ENCODE peak calls at places on chromosomes 7 and 10, in five cellular contexts. D is esophagus squamous epithelium, Z is left lung, A is hepatocyte, G is dorsolateral prefrontal cortex. N is an unnamed sample.

GRCh38 chr7:135249901-135250300 is 16.3 kb downstream of the STRA8 start:
- DNase-seq in G (no peak), A (no peak), Z (no peak), D (no peak), N (no peak)

GRCh38 chr7:11130012-11130411 is 156.3 kb downstream of the PHF14 start:
- DNase-seq in G (no peak), A (no peak), Z (no peak), D (no peak), N (no peak)

GRCh38 chr7:139358541-139359365 is 941 bp upstream of the LUC7L2 start:
- DNase-seq in G (no peak), A (peak), D (peak), Z (no peak), N (no peak)

GRCh38 chr10:15609291-15609690 is 110.4 kb downstream of the ITGA8 start:
- DNase-seq in A (no peak), G (no peak), Z (no peak), D (no peak), N (no peak)

GRCh38 chr7:131774419-131775220 is 218.2 kb upstream of the PODXL start:
- DNase-seq in D (no peak), Z (no peak), A (no peak), G (no peak), N (no peak)

GRCh38 chr10:59880019-59880717 is 26.2 kb downstream of the CCDC6 start:
- DNase-seq in A (no peak), G (no peak), Z (no peak), D (no peak), N (no peak)

GRCh38 chr7:12725575-12726316 is 38.3 kb downstream of the ARL4A start:
- DNase-seq in Z (no peak), A (no peak), D (no peak), G (no peak), N (no peak)

GRCh38 chr10:96636546-96636945 is 49.7 kb upstream of the TM9SF3 start:
- DNase-seq in G (no peak), D (no peak), Z (no peak), A (peak), N (no peak)

GRCh38 chr10:128868481-128868880 is 598.6 kb upstream of the MGMT start:
- DNase-seq in Z (no peak), A (no peak), D (no peak), G (no peak), N (no peak)

GRCh38 chr7:92639213-92639896 is 49.2 kb upstream of the FAM133B start:
- DNase-seq in G (no peak), Z (no peak), A (no peak), D (no peak), N (no peak)

GRCh38 chr10:11901036-11901301 is 77.8 kb downstream of the PROSER2 start:
- DNase-seq in D (no peak), Z (no peak), G (no peak), A (no peak), N (no peak)

GRCh38 chr7:91194841-91195240 is 69.4 kb upstream of the FZD1 start:
- DNase-seq in Z (no peak), G (no peak), D (no peak), A (no peak), N (no peak)

GRCh38 chr7:104156842-104157277 is 51.0 kb downstream of the ORC5 start:
- DNase-seq in G (no peak), A (peak), Z (no peak), D (no peak), N (no peak)

DNA sequence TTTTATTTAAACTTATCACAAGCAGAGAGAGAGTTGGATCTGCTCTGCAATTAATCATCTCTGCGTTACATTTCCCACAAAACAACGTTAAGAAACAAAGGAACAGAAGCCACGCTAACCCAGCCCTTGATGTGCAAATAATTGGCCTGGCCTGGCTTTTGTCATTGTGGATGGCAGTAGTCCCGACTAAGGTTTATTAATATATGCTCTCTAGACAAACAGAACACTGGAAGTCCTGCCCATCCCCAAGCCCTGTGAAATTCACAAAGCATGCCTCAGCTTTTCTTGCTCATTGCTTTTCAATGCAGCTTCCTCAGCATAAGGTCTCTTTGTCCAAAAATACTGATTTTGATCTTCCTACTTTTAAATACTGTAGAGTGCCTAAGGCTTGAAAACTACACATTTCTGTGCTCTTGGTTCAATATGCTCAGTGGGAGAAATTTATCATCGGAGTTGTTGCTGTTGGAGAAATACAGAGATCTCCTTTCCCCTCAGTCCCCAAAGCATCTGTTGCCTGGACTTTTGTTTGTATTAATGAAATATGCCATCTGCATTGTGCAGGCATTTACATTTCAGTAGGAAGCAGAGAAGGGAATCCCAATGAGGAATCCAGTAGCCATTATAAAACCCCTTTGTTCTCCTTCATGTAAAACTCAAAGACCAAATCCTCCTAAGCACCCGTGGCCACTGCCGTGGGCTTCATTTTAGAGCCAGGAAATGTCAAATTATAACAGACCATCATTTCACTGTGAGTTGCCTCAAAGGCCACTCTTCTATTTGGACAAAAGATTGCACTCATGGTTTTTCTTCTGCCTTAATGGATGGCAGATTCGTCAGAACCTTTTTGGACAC is 61.1 kb downstream of the SORCS1 start:
- DNase-seq in Z (no peak), G (no peak), A (no peak), D (no peak), N (no peak)
- H3K4me3 ChIP-seq in Z (no peak), G (no peak), A (no peak), D (no peak), N (no peak)

DNA sequence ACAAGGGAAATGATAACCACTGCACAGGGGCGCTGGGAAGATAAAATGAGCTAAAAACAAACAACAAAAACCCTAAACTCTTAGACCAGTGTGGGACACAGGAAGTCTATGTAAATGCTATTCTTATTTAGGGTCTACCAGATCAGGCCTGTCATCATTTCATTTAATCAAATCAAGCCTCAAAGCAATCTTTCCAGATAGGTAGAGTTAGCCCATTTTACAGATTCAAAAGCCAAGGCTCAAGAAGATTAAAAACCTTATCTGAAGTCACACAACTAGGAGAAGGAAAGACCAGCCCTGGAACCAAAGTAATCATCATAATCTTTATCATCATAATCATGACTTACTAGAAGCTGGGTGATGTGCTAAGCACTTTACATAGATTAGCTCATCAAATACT is 4.7 kb downstream of the NOD1 start:
- DNase-seq in Z (no peak), G (no peak), A (no peak), D (no peak), N (no peak)
- TF ChIP-seq CTCF in Z (no peak), G (no peak), A (no peak), D (no peak), N (no peak)

GRCh38 chr10:86753638-86754434 is 2.6 kb upstream of the BMPR1A start:
- DNase-seq in G (no peak), D (no peak), A (peak), Z (no peak), N (no peak)
- H3K27ac ChIP-seq in G (no peak), D (peak), A (peak), Z (no peak), N (peak)

GRCh38 chr7:70091362-70091761 is 493.1 kb downstream of the AUTS2 start:
- DNase-seq in Z (no peak), G (no peak), D (no peak), A (no peak), N (no peak)

GRCh38 chr7:70097639-70098038 is 499.4 kb downstream of the AUTS2 start:
- DNase-seq in A (no peak), D (no peak), G (no peak), Z (no peak), N (no peak)

GRCh38 chr7:70093496-70093895 is 495.2 kb downstream of the AUTS2 start:
- DNase-seq in G (no peak), Z (no peak), A (peak), D (no peak), N (no peak)

GRCh38 chr7:70098133-70098561 is 499.9 kb downstream of the AUTS2 start:
- DNase-seq in G (no peak), Z (no peak), D (no peak), A (no peak), N (no peak)

GRCh38 chr7:70092314-70093303 is 494.3 kb downstream of the AUTS2 start:
- DNase-seq in A (peak), G (no peak), D (no peak), Z (no peak), N (no peak)
- H3K4me3 ChIP-seq in A (no peak), G (peak), D (no peak), Z (no peak), N (no peak)

DNA sequence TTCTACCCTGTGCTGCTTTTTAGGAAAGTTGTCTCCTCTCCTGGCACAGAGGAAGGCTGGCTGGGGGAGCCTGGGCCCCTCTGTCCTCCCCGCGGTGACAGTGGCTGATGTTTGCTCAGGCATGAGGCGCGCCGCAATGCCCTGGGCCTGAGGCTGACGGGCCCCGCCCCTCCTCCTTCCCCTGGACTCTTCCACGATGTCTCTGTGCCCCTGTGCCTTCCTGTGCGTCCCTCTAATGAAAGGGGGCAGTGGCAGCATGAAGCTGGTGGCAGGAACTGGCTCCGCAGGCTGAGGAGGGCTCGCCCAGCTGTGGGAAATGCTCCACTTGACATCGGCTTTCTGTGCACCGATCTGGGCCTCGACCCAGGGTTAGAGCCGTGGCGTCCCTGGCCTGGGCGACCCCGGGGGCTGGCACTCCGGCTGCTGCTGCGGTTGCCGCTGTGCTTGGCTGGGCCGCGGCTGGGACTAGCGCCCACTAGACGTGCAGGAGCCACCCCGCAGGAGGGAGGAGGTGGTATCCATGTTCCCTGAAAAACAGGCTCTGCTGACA is 67.9 kb downstream of the ZNF680 start:
- DNase-seq in A (no peak), G (peak), D (no peak), Z (peak), N (no peak)
- TF ChIP-seq CTCF in A (no peak), G (no peak), D (no peak), Z (no peak), N (no peak)

GRCh38 chr7:102156867-102157266 is 129.8 kb upstream of the SH2B2 start:
- DNase-seq in A (no peak), D (no peak), Z (peak), G (no peak), N (no peak)
- H3K27ac ChIP-seq in A (no peak), D (no peak), Z (no peak), G (no peak), N (no peak)

DNA sequence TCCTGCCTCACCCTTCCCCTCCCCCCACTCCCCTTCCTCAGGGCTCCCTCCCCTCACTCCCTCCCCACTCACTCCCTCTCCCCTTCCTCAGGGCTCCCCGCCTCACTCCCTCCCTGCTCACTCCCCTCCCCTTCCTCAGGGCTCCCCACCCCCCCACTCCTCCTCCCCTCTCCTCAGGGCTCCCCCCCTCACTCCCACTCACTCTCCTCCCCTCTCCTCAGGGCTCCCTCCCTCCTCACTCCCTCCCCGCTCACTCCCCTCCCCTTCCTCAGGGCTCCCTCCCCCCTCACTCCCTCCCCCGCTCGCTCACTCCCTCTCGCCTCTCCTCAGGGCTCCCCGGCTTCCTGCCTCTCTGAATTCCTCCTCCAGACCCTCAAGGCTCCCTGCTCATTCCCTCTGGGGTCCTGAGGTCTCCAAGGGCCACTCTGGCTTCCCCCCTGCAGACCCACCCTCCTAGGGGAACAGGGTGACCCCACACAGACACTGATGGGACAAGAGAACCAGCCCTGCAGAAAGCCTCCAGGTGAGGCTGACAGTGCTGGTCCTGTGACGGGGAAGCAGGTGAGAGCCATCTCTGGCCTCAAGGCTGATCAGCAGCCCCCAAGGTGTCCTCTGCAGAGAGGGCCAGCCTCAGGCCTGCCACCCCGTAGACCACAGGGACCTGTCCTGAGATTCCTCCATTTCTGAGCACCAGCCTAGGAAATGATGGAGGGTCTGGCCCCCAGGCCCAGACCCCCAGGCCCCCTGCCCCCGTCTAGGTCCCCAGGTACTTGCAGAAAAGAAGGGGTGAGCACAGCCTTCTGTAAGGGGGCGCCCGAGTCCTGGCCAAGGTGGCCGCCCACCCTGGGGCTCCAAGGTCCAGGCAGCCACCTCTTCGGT is 47.2 kb downstream of the PWWP2B start:
- DNase-seq in Z (peak), D (no peak), G (no peak), A (peak), N (no peak)
- H3K4me3 ChIP-seq in Z (no peak), D (no peak), G (no peak), A (no peak), N (no peak)

GRCh38 chr10:121975295-121976086 is 474 bp upstream of the NSMCE4A start:
- DNase-seq in Z (no peak), A (no peak), D (no peak), G (no peak), N (no peak)
- TF ChIP-seq CTCF in Z (no peak), A (peak), D (no peak), G (no peak), N (peak)

GRCh38 chr10:35369049-35369760 is 32.9 kb downstream of the CCNY start:
- DNase-seq in D (no peak), Z (no peak), A (no peak), G (no peak), N (no peak)
- H3K27ac ChIP-seq in D (peak), Z (peak), A (peak), G (peak), N (peak)

DNA sequence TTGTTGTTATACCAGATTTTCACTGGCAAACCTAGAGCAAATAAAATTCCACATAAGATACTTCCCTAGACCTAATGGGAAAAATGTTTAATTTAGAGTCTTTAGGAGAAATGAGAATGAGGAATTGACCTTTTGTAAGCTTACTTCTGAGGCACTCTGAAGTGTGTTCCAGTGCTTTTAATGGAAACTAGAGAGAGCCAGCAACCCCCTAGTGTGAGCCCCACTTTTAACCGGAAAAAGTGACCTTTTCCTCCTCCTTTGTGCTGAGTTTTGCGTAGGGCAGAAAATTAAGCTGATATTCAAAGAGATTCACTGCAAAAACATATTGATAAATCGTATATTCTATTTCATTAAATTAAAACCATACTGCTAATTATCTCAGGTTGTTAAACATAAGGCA is 5.2 kb downstream of the IKZF1 start:
- DNase-seq in D (no peak), G (no peak), A (no peak), Z (no peak), N (no peak)
- H3K4me3 ChIP-seq in D (peak), G (no peak), A (no peak), Z (no peak), N (no peak)